ENCODE peak calls at places on chromosomes 3 and 15, in seven cellular contexts. S, W, A, O, K, G and X are unnamed samples.

GRCh38 chr3:186582541-186582940 is 12.0 kb downstream of the DNAJB11 start:
- DNase-seq in S (no peak), A (no peak), G (no peak), W (no peak), O (no peak), K (no peak), X (no peak)

GRCh38 chr3:41434781-41435180 is 235.5 kb downstream of the CTNNB1 start:
- DNase-seq in O (no peak), S (no peak), A (no peak), G (peak), K (no peak), W (no peak), X (no peak)

GRCh38 chr3:172591876-172592771 is 68.9 kb upstream of the TNFSF10 start:
- DNase-seq in W (no peak), S (peak), A (no peak), O (no peak), K (no peak), G (peak), X (no peak)

GRCh38 chr15:92846716-92847115 is 53.4 kb upstream of the CHD2 start:
- DNase-seq in K (no peak), S (no peak), O (no peak), W (no peak), G (peak), A (no peak), X (no peak)

GRCh38 chr15:45101749-45102148 is 12.2 kb downstream of the DUOX2 start:
- DNase-seq in W (no peak), O (no peak), G (no peak), K (no peak), S (no peak), A (no peak), X (no peak)

GRCh38 chr15:101709466-101709865 is 14.8 kb downstream of the TARS3 start:
- DNase-seq in W (no peak), A (no peak), S (no peak), G (no peak), O (no peak), K (no peak), X (no peak)

GRCh38 chr3:150479370-150479769 is 66.9 kb downstream of the SERP1 start:
- DNase-seq in G (no peak), A (no peak), K (no peak), O (no peak), S (no peak), W (no peak), X (no peak)

GRCh38 chr15:92843819-92844218 is 56.3 kb upstream of the CHD2 start:
- DNase-seq in K (no peak), W (no peak), S (no peak), G (no peak), O (no peak), A (no peak), X (no peak)

GRCh38 chr15:95132774-95133173 is 901.4 kb downstream of the MCTP2 start:
- DNase-seq in A (no peak), S (no peak), K (no peak), O (no peak), W (no peak), G (peak), X (no peak)

GRCh38 chr15:66095871-66096710 is 157.5 kb downstream of the MEGF11 start:
- DNase-seq in G (no peak), S (no peak), O (no peak), W (no peak), K (no peak), A (no peak), X (no peak)

GRCh38 chr3:10772230-10773161 is 43.5 kb upstream of the SLC6A11 start:
- DNase-seq in G (no peak), K (no peak), W (no peak), S (no peak), O (no peak), A (no peak), X (peak)

GRCh38 chr3:39631136-39631535 is 163.7 kb downstream of the MOBP start:
- DNase-seq in G (no peak), S (no peak), W (no peak), O (no peak), A (no peak), K (no peak), X (no peak)

GRCh38 chr3:23431759-23432158 is 228.6 kb downstream of the UBE2E2 start:
- DNase-seq in S (no peak), O (no peak), A (no peak), K (no peak), G (peak), W (no peak), X (no peak)

GRCh38 chr3:30894521-30895289 is at the start of gene GADL1:
- DNase-seq in G (peak), K (peak), O (peak), W (no peak), S (no peak), A (no peak), X (no peak)

GRCh38 chr15:89841306-89841705 is 26.7 kb upstream of the ANPEP start:
- DNase-seq in G (no peak), K (no peak), W (no peak), O (no peak), A (no peak), S (no peak), X (peak)

GRCh38 chr3:61438253-61439115 is 122.9 kb upstream of the PTPRG start:
- DNase-seq in G (no peak), K (no peak), A (no peak), S (no peak), O (no peak), W (no peak), X (no peak)

GRCh38 chr3:190321789-190322603 is at the start of gene CLDN1:
- DNase-seq in K (peak), S (peak), W (no peak), G (peak), A (peak), O (peak), X (peak)

GRCh38 chr15:43877371-43877770 is 50.6 kb downstream of the WDR76 start:
- DNase-seq in G (no peak), A (no peak), S (no peak), W (no peak), O (no peak), K (no peak), X (peak)

GRCh38 chr3:157502916-157503620 is at the start of gene VEPH1:
- DNase-seq in G (peak), A (no peak), O (no peak), S (no peak), K (peak), W (no peak), X (no peak)

GRCh38 chr3:112132975-112133448 is at the start of gene GCSAM:
- DNase-seq in G (no peak), K (no peak), A (peak), O (no peak), W (no peak), S (peak), X (no peak)

GRCh38 chr3:194540268-194540937 is 53.6 kb upstream of the ATP13A3 start:
- DNase-seq in W (no peak), O (no peak), A (no peak), K (no peak), S (no peak), G (no peak), X (peak)

GRCh38 chr15:57432141-57432701 is 55.9 kb downstream of the CGNL1 start:
- DNase-seq in A (peak), K (no peak), O (no peak), G (peak), S (no peak), W (no peak), X (no peak)

GRCh38 chr3:113285226-113285625 is 73.9 kb downstream of the BOC start:
- DNase-seq in K (peak), S (no peak), O (no peak), W (no peak), A (no peak), G (no peak), X (no peak)

GRCh38 chr3:141440942-141441341 is 45.9 kb upstream of the RASA2 start:
- DNase-seq in O (no peak), K (no peak), A (no peak), S (no peak), W (no peak), G (no peak), X (no peak)

GRCh38 chr3:150734795-150735119 is 28.2 kb downstream of the SIAH2 start:
- DNase-seq in W (no peak), O (no peak), G (no peak), K (no peak), S (no peak), A (no peak), X (no peak)

GRCh38 chr15:92654662-92655061 is 913 bp downstream of the FAM174B start:
- DNase-seq in W (no peak), O (no peak), A (no peak), G (no peak), S (no peak), K (no peak), X (no peak)

GRCh38 chr3:53139833-53140574 is 9.8 kb upstream of the RFT1 start:
- DNase-seq in G (no peak), S (no peak), W (no peak), K (no peak), O (no peak), A (no peak), X (no peak)

GRCh38 chr15:100114526-100114925 is 227.2 kb downstream of the ADAMTS17 start:
- DNase-seq in G (peak), K (no peak), O (no peak), S (no peak), W (no peak), A (no peak), X (no peak)

GRCh38 chr15:39843561-39843960 is 60.9 kb upstream of the FSIP1 start:
- DNase-seq in A (no peak), O (no peak), W (no peak), S (no peak), G (no peak), K (no peak), X (no peak)

GRCh38 chr3:72461787-72462186 is 386.5 kb downstream of the SHQ1 start:
- DNase-seq in W (no peak), G (no peak), O (no peak), A (no peak), K (no peak), S (no peak), X (no peak)

GRCh38 chr3:44337253-44337652 is 1.3 kb upstream of the TCAIM start:
- DNase-seq in W (no peak), O (no peak), S (no peak), G (no peak), A (no peak), K (no peak), X (no peak)

GRCh38 chr15:98063311-98063710 is 102.8 kb downstream of the ARRDC4 start:
- DNase-seq in K (no peak), A (no peak), O (no peak), W (no peak), S (no peak), G (peak), X (no peak)

GRCh38 chr3:61894988-61895935 is 333.9 kb downstream of the PTPRG start:
- DNase-seq in S (peak), W (no peak), G (peak), O (no peak), A (peak), K (no peak), X (peak)